ENCODE peak calls at places on chromosomes 12 and 14, in nine cellular contexts. C, R, V, T, L, F, W, P and O are unnamed samples.

GRCh38 chr14:81275305-81275950 is 54.7 kb upstream of the GTF2A1 start:
- DNase-seq in C (no peak), R (no peak), V (no peak), T (no peak), L (no peak), F (no peak), W (no peak), P (no peak), O (no peak)

GRCh38 chr14:68320495-68320894 is 472.4 kb downstream of the ZFP36L1 start:
- DNase-seq in C (no peak), R (no peak), V (no peak), T (no peak), L (no peak), F (no peak), W (no peak), P (no peak), O (no peak)

GRCh38 chr14:75875958-75876357 is 105.8 kb downstream of the TGFB3 start:
- DNase-seq in C (no peak), R (peak; percentile 50), V (no peak), T (no peak), L (peak; percentile 78), F (no peak), W (no peak), P (no peak), O (peak; percentile 24)

GRCh38 chr12:45483571-45483970 is 245.9 kb upstream of the ARID2 start:
- DNase-seq in C (no peak), R (peak; percentile 68), V (peak; percentile 60), T (peak; percentile 83), L (no peak), F (peak; percentile 57), W (peak; percentile 33), P (peak; percentile 39), O (no peak)

GRCh38 chr12:91920740-91921139 is 224.9 kb downstream of the BTG1 start:
- DNase-seq in C (no peak), R (no peak), V (no peak), T (no peak), L (no peak), F (no peak), W (no peak), P (no peak), O (no peak)

GRCh38 chr12:93990832-93991748 is 157.3 kb upstream of the PLXNC1 start:
- DNase-seq in C (peak; percentile 14), R (peak; percentile 51), V (peak; percentile 72), T (peak; percentile 40), L (no peak), F (peak; percentile 52), W (peak; percentile 47), P (peak; percentile 62), O (peak; percentile 29)

GRCh38 chr12:53743277-53744129 is 8.3 kb downstream of the CISTR start:
- DNase-seq in C (peak; percentile 89), R (peak; percentile 54), V (peak; percentile 64), T (peak; percentile 55), L (peak; percentile 46), F (peak; percentile 40), W (no peak), P (peak; percentile 65), O (peak; percentile 59)

GRCh38 chr12:48682927-48683326 is 889 bp upstream of the KANSL2 start:
- DNase-seq in C (no peak), R (no peak), V (no peak), T (no peak), L (no peak), F (no peak), W (no peak), P (no peak), O (no peak)

GRCh38 chr12:57343703-57344378 is 87.0 kb downstream of the R3HDM2 start:
- DNase-seq in C (no peak), R (no peak), V (no peak), T (no peak), L (no peak), F (no peak), W (no peak), P (no peak), O (no peak)

GRCh38 chr12:89016970-89017778 is 335.1 kb downstream of the DUSP6 start:
- DNase-seq in C (peak; percentile 38), R (peak; percentile 80), V (peak; percentile 85), T (peak; percentile 85), L (peak; percentile 74), F (peak; percentile 25), W (peak; percentile 53), P (peak; percentile 78), O (peak; percentile 77)
- H3K4me3 ChIP-seq in C (peak overlapping the region; percentile 42), R (peak overlapping the region; percentile 44), V (no peak overlapping the region), T (peak overlapping the region; percentile 32), L (peak overlapping the region; percentile 28), F (no peak overlapping the region), W (peak overlapping the region; percentile 53), P (peak overlapping the region; percentile 36), O (no peak overlapping the region)

DNA sequence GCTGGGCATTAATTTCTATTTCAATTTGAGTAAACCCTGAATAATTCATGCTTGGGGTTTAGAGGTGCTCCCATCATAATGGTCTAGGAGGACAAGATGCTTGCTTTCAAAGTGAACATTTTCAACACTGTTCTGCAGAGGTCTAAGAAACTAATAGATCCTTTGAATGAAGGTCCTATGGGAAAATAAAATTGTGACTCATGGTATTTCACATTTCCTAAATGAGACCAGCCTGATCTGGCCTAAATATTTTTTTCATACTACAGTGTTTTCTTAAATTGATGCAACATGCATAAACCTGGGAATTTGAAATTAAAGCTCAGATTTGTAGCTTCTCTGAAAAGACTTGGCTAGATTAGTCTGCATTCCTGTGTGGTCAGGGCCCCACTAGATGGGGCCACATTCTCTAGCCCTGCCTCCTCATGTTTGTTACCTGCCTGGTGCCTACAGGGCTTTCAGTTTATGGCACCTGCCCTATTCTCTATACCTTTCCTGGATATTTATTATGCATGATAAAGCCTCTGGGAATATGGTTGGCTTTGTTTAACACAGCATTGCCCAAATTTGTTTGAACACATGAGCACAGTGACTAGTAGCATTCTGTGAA is 112.7 kb downstream of the METTL25 start:
- DNase-seq in C (no peak), R (peak; percentile 34), V (no peak), T (no peak), L (no peak), F (no peak), W (no peak), P (no peak), O (no peak)
- TF ChIP-seq CTCF in C (no peak), R (no peak), V (no peak), T (no peak), L (no peak), F (no peak), W (no peak), P (no peak), O (no peak)

GRCh38 chr14:24890716-24891115 is 159.2 kb downstream of the STXBP6 start:
- DNase-seq in C (no peak), R (no peak), V (no peak), T (no peak), L (no peak), F (no peak), W (no peak), P (no peak), O (no peak)
- H3K4me3 ChIP-seq in C (no peak overlapping the region), R (no peak overlapping the region), V (no peak overlapping the region), T (no peak overlapping the region), L (no peak overlapping the region), F (no peak overlapping the region), W (no peak overlapping the region), P (no peak overlapping the region), O (no peak overlapping the region)

GRCh38 chr14:34098045-34098984 is 147.4 kb upstream of the EGLN3 start:
- DNase-seq in C (peak; percentile 70), R (peak; percentile 69), V (peak; percentile 76), T (peak; percentile 70), L (peak; percentile 53), F (peak; percentile 27), W (peak; percentile 33), P (peak; percentile 64), O (peak; percentile 88)
- TF ChIP-seq CTCF in C (peak; percentile 72), R (peak; percentile 65), V (peak; percentile 76), T (peak; percentile 72), L (peak; percentile 69), F (peak; percentile 59), W (peak; percentile 87), P (peak; percentile 71), O (peak; percentile 72)

GRCh38 chr14:22557846-22558220 is 31.2 kb downstream of the DAD1 start:
- DNase-seq in C (no peak), R (no peak), V (no peak), T (no peak), L (no peak), F (no peak), W (no peak), P (no peak), O (no peak)
- H3K4me3 ChIP-seq in C (no peak overlapping the region), R (no peak overlapping the region), V (no peak overlapping the region), T (no peak overlapping the region), L (no peak overlapping the region), F (no peak overlapping the region), W (no peak overlapping the region), P (no peak overlapping the region), O (no peak overlapping the region)

GRCh38 chr12:98421336-98421735 is 94.1 kb upstream of the TMPO start:
- DNase-seq in C (peak; percentile 11), R (no peak), V (no peak), T (no peak), L (no peak), F (no peak), W (no peak), P (no peak), O (no peak)

GRCh38 chr12:98422359-98422758 is 93.0 kb upstream of the TMPO start:
- DNase-seq in C (no peak), R (no peak), V (no peak), T (no peak), L (no peak), F (peak; percentile 22), W (no peak), P (no peak), O (no peak)

GRCh38 chr12:98423963-98424362 is 91.4 kb upstream of the TMPO start:
- DNase-seq in C (no peak), R (no peak), V (no peak), T (no peak), L (no peak), F (no peak), W (no peak), P (no peak), O (no peak)

GRCh38 chr12:98424726-98425401 is 90.5 kb upstream of the TMPO start:
- DNase-seq in C (peak; percentile 70), R (peak; percentile 62), V (peak; percentile 90), T (peak; percentile 87), L (peak; percentile 69), F (peak; percentile 45), W (peak; percentile 85), P (peak; percentile 79), O (peak; percentile 91)

GRCh38 chr12:98422809-98423208 is 92.6 kb upstream of the TMPO start:
- DNase-seq in C (no peak), R (peak; percentile 17), V (no peak), T (no peak), L (peak; percentile 20), F (no peak), W (no peak), P (no peak), O (peak; percentile 35)
- TF ChIP-seq CTCF in C (no peak), R (peak; percentile 33), V (peak; percentile 37), T (peak; percentile 15), L (peak; percentile 50), F (no peak), W (no peak), P (peak; percentile 29), O (peak; percentile 31)